ENCODE peak calls at places on chromosomes 13 and 19, in eight cellular contexts. One of them, this sample, is unnamed.

GRCh38 chr19:55251296-55252081 is 7.3 kb downstream of the PPP6R1 start:
- DNase-seq in brain microvascular endothelial cell: peak; percentile 14
- DNase-seq in Calu3: peak; percentile 56
- DNase-seq in CD8-positive, alpha-beta T cell: peak; percentile 55
- DNase-seq in left ventricle myocardium inferior: no peak
- DNase-seq in endothelial cell: no peak
- DNase-seq in adrenal gland: no peak
- DNase-seq in HL-60: no peak
- DNase-seq in this sample: peak; percentile 14

GRCh38 chr13:114071441-114071840 is 61.0 kb downstream of the RASA3 start:
- DNase-seq in brain microvascular endothelial cell: no peak
- DNase-seq in left ventricle myocardium inferior: no peak
- DNase-seq in HL-60: no peak
- DNase-seq in Calu3: no peak
- DNase-seq in CD8-positive, alpha-beta T cell: no peak
- DNase-seq in adrenal gland: no peak
- DNase-seq in endothelial cell: no peak
- DNase-seq in this sample: no peak

GRCh38 chr13:23510979-23511735 is 59.1 kb upstream of the TNFRSF19 start:
- DNase-seq in endothelial cell: peak; percentile 9
- DNase-seq in brain microvascular endothelial cell: peak; percentile 75
- DNase-seq in HL-60: no peak
- DNase-seq in CD8-positive, alpha-beta T cell: no peak
- DNase-seq in Calu3: no peak
- DNase-seq in adrenal gland: no peak
- DNase-seq in left ventricle myocardium inferior: no peak
- DNase-seq in this sample: peak; percentile 56

GRCh38 chr13:105139048-105139379 is 1396.4 kb downstream of the EFNB2 start:
- DNase-seq in brain microvascular endothelial cell: no peak
- DNase-seq in adrenal gland: no peak
- DNase-seq in CD8-positive, alpha-beta T cell: no peak
- DNase-seq in Calu3: no peak
- DNase-seq in HL-60: no peak
- DNase-seq in endothelial cell: no peak
- DNase-seq in left ventricle myocardium inferior: no peak
- DNase-seq in this sample: no peak

GRCh38 chr19:34474233-34474989 is 7.1 kb upstream of the WTIP start:
- DNase-seq in brain microvascular endothelial cell: no peak
- DNase-seq in Calu3: no peak
- DNase-seq in endothelial cell: no peak
- DNase-seq in left ventricle myocardium inferior: no peak
- DNase-seq in adrenal gland: no peak
- DNase-seq in HL-60: no peak
- DNase-seq in CD8-positive, alpha-beta T cell: no peak
- DNase-seq in this sample: no peak

GRCh38 chr13:112626124-112626523 is 38.2 kb upstream of the TUBGCP3 start:
- DNase-seq in CD8-positive, alpha-beta T cell: no peak
- DNase-seq in Calu3: no peak
- DNase-seq in endothelial cell: no peak
- DNase-seq in left ventricle myocardium inferior: no peak
- DNase-seq in HL-60: no peak
- DNase-seq in adrenal gland: no peak
- DNase-seq in brain microvascular endothelial cell: no peak
- DNase-seq in this sample: no peak

GRCh38 chr13:44313674-44314073 is 60.0 kb upstream of the SERP2 start:
- DNase-seq in endothelial cell: no peak
- DNase-seq in HL-60: no peak
- DNase-seq in Calu3: peak; percentile 6
- DNase-seq in left ventricle myocardium inferior: no peak
- DNase-seq in adrenal gland: no peak
- DNase-seq in brain microvascular endothelial cell: peak; percentile 87
- DNase-seq in CD8-positive, alpha-beta T cell: no peak
- DNase-seq in this sample: peak; percentile 86

GRCh38 chr19:56170261-56170660 is 5.5 kb upstream of the GALP start:
- DNase-seq in HL-60: no peak
- DNase-seq in adrenal gland: peak; percentile 73
- DNase-seq in brain microvascular endothelial cell: peak; percentile 16
- DNase-seq in Calu3: peak; percentile 65
- DNase-seq in left ventricle myocardium inferior: no peak
- DNase-seq in endothelial cell: no peak
- DNase-seq in CD8-positive, alpha-beta T cell: no peak
- DNase-seq in this sample: peak; percentile 50

GRCh38 chr19:33273881-33274662 is 28.3 kb downstream of the CEBPA start:
- DNase-seq in adrenal gland: no peak
- DNase-seq in left ventricle myocardium inferior: no peak
- DNase-seq in CD8-positive, alpha-beta T cell: peak; percentile 14
- DNase-seq in brain microvascular endothelial cell: peak; percentile 94
- DNase-seq in Calu3: peak; percentile 70
- DNase-seq in endothelial cell: peak; percentile 31
- DNase-seq in HL-60: peak; percentile 94
- DNase-seq in this sample: peak; percentile 56

GRCh38 chr19:41232686-41233085 is 13.7 kb downstream of the AXL start:
- DNase-seq in CD8-positive, alpha-beta T cell: no peak
- DNase-seq in endothelial cell: no peak
- DNase-seq in HL-60: no peak
- DNase-seq in left ventricle myocardium inferior: no peak
- DNase-seq in brain microvascular endothelial cell: no peak
- DNase-seq in adrenal gland: no peak
- DNase-seq in Calu3: no peak
- DNase-seq in this sample: no peak

GRCh38 chr13:33235564-33235963 is 50.0 kb downstream of the STARD13 start:
- DNase-seq in brain microvascular endothelial cell: no peak
- DNase-seq in CD8-positive, alpha-beta T cell: no peak
- DNase-seq in left ventricle myocardium inferior: no peak
- DNase-seq in HL-60: no peak
- DNase-seq in endothelial cell: no peak
- DNase-seq in Calu3: no peak
- DNase-seq in adrenal gland: no peak
- DNase-seq in this sample: no peak

DNA sequence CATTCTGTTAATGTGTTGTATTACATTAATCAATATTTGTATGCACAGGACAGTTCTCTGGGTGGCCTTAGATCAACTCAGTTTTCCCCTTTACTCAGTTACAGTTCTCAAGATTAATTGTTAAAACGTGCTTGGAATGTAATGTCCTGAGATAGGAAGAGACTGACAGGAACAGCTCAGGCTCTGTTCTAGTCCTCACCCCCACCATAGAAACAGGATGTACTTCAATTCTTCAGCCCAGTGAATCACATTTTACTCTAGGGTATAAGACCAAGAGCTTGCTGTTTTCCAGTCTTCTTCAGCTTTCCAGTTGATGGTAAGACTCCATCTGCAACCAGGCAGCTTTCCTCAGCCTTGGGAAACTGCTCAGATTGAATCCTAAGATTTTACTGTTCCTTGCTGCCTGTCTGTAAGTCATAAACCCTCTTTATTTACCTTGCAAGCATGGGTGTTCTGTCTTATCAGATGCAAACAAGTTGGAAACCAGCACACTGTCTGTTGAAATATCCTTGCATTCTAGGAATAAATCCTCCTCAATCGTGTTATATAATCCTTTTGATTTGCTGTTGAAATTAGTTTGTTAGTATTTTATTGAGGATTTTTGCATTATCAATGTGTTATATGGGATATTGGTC is 836.9 kb upstream of the PCDH9 start:
- DNase-seq in left ventricle myocardium inferior: no peak
- DNase-seq in adrenal gland: no peak
- DNase-seq in HL-60: no peak
- DNase-seq in Calu3: no peak
- DNase-seq in brain microvascular endothelial cell: no peak
- DNase-seq in endothelial cell: no peak
- DNase-seq in CD8-positive, alpha-beta T cell: no peak
- DNase-seq in this sample: no peak
- TF ChIP-seq CTCF in left ventricle myocardium inferior: no peak
- TF ChIP-seq CTCF in adrenal gland: no peak
- TF ChIP-seq CTCF in HL-60: no peak
- TF ChIP-seq CTCF in Calu3: no peak
- TF ChIP-seq CTCF in brain microvascular endothelial cell: no peak
- TF ChIP-seq CTCF in endothelial cell: no peak
- TF ChIP-seq CTCF in CD8-positive, alpha-beta T cell: no peak
- TF ChIP-seq CTCF in this sample: no peak

GRCh38 chr19:43626838-43627237 is 7.4 kb upstream of the ZNF428 start:
- DNase-seq in endothelial cell: no peak
- DNase-seq in HL-60: no peak
- DNase-seq in adrenal gland: no peak
- DNase-seq in left ventricle myocardium inferior: no peak
- DNase-seq in brain microvascular endothelial cell: no peak
- DNase-seq in CD8-positive, alpha-beta T cell: no peak
- DNase-seq in Calu3: no peak
- DNase-seq in this sample: no peak

GRCh38 chr19:43624933-43625332 is 5.5 kb upstream of the ZNF428 start:
- DNase-seq in endothelial cell: peak; percentile 88
- DNase-seq in adrenal gland: peak; percentile 51
- DNase-seq in Calu3: no peak
- DNase-seq in brain microvascular endothelial cell: no peak
- DNase-seq in left ventricle myocardium inferior: peak; percentile 36
- DNase-seq in CD8-positive, alpha-beta T cell: peak; percentile 82
- DNase-seq in HL-60: peak; percentile 72
- DNase-seq in this sample: no peak

GRCh38 chr19:43628646-43629326 is 9.4 kb upstream of the ZNF428 start:
- DNase-seq in brain microvascular endothelial cell: no peak
- DNase-seq in left ventricle myocardium inferior: no peak
- DNase-seq in HL-60: no peak
- DNase-seq in CD8-positive, alpha-beta T cell: no peak
- DNase-seq in Calu3: no peak
- DNase-seq in adrenal gland: no peak
- DNase-seq in endothelial cell: no peak
- DNase-seq in this sample: no peak

GRCh38 chr19:43623889-43624670 is 4.7 kb upstream of the ZNF428 start:
- DNase-seq in CD8-positive, alpha-beta T cell: no peak
- DNase-seq in Calu3: no peak
- DNase-seq in HL-60: no peak
- DNase-seq in endothelial cell: no peak
- DNase-seq in adrenal gland: no peak
- DNase-seq in left ventricle myocardium inferior: no peak
- DNase-seq in brain microvascular endothelial cell: no peak
- DNase-seq in this sample: no peak

GRCh38 chr19:43625918-43626579 is 6.6 kb upstream of the ZNF428 start:
- DNase-seq in HL-60: no peak
- DNase-seq in brain microvascular endothelial cell: no peak
- DNase-seq in endothelial cell: no peak
- DNase-seq in CD8-positive, alpha-beta T cell: no peak
- DNase-seq in left ventricle myocardium inferior: no peak
- DNase-seq in adrenal gland: no peak
- DNase-seq in Calu3: peak; percentile 33
- DNase-seq in this sample: no peak
- TF ChIP-seq CTCF in HL-60: no peak
- TF ChIP-seq CTCF in brain microvascular endothelial cell: peak; percentile 9
- TF ChIP-seq CTCF in endothelial cell: no peak
- TF ChIP-seq CTCF in CD8-positive, alpha-beta T cell: no peak
- TF ChIP-seq CTCF in left ventricle myocardium inferior: no peak
- TF ChIP-seq CTCF in adrenal gland: no peak
- TF ChIP-seq CTCF in Calu3: no peak
- TF ChIP-seq CTCF in this sample: no peak

GRCh38 chr19:19028526-19028925 is 4.8 kb downstream of the SUGP2 start:
- DNase-seq in endothelial cell: no peak
- DNase-seq in CD8-positive, alpha-beta T cell: no peak
- DNase-seq in brain microvascular endothelial cell: no peak
- DNase-seq in left ventricle myocardium inferior: no peak
- DNase-seq in adrenal gland: no peak
- DNase-seq in HL-60: no peak
- DNase-seq in Calu3: no peak
- DNase-seq in this sample: no peak

GRCh38 chr19:19022380-19022961 is 10.8 kb downstream of the SUGP2 start:
- DNase-seq in left ventricle myocardium inferior: no peak
- DNase-seq in endothelial cell: no peak
- DNase-seq in Calu3: no peak
- DNase-seq in HL-60: no peak
- DNase-seq in CD8-positive, alpha-beta T cell: no peak
- DNase-seq in brain microvascular endothelial cell: no peak
- DNase-seq in adrenal gland: no peak
- DNase-seq in this sample: no peak

GRCh38 chr19:19021115-19021514 is 12.2 kb downstream of the SUGP2 start:
- DNase-seq in endothelial cell: no peak
- DNase-seq in brain microvascular endothelial cell: peak; percentile 63
- DNase-seq in left ventricle myocardium inferior: no peak
- DNase-seq in CD8-positive, alpha-beta T cell: no peak
- DNase-seq in HL-60: no peak
- DNase-seq in adrenal gland: no peak
- DNase-seq in Calu3: no peak
- DNase-seq in this sample: peak; percentile 46

GRCh38 chr19:19027228-19027627 is 6.1 kb downstream of the SUGP2 start:
- DNase-seq in endothelial cell: no peak
- DNase-seq in CD8-positive, alpha-beta T cell: no peak
- DNase-seq in brain microvascular endothelial cell: no peak
- DNase-seq in HL-60: no peak
- DNase-seq in left ventricle myocardium inferior: no peak
- DNase-seq in adrenal gland: no peak
- DNase-seq in Calu3: no peak
- DNase-seq in this sample: no peak

DNA sequence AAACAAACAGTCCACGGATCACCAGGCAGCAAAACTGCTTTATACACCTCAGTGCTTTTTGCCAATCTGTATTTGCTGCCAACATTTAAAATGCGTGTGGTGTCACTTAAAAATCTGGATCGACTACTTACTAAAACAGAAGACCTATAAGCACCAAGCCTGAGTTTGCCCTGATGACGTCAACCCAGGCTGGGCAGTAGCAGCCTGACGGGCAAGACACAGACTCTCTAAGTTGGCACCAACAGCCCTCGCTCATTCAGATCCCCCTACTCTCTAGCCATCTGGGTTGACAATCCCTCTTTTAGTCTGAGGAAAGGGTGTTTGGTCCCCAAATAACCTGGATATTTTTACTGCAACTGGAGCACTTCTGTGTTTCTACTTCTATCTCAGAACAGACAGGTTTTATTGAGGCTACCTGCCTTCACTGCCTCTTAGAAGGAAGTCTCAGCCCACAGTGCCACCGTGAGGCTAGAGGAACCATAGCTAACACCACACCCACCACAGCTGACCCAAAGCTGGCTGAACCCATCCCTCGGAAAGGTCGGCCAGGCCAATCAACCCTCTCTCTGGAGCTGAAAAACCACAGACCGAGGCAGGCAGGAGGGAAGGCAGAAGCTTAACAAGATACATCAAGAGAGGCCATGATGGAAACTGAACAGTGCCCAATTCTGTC is 6.9 kb downstream of the SUGP2 start:
- DNase-seq in brain microvascular endothelial cell: no peak
- DNase-seq in adrenal gland: no peak
- DNase-seq in CD8-positive, alpha-beta T cell: no peak
- DNase-seq in left ventricle myocardium inferior: no peak
- DNase-seq in Calu3: no peak
- DNase-seq in HL-60: no peak
- DNase-seq in endothelial cell: no peak
- DNase-seq in this sample: no peak
- TF ChIP-seq CTCF in brain microvascular endothelial cell: peak; percentile 34
- TF ChIP-seq CTCF in adrenal gland: no peak
- TF ChIP-seq CTCF in CD8-positive, alpha-beta T cell: no peak
- TF ChIP-seq CTCF in left ventricle myocardium inferior: no peak
- TF ChIP-seq CTCF in Calu3: no peak
- TF ChIP-seq CTCF in HL-60: peak; percentile 8
- TF ChIP-seq CTCF in endothelial cell: no peak
- TF ChIP-seq CTCF in this sample: no peak

DNA sequence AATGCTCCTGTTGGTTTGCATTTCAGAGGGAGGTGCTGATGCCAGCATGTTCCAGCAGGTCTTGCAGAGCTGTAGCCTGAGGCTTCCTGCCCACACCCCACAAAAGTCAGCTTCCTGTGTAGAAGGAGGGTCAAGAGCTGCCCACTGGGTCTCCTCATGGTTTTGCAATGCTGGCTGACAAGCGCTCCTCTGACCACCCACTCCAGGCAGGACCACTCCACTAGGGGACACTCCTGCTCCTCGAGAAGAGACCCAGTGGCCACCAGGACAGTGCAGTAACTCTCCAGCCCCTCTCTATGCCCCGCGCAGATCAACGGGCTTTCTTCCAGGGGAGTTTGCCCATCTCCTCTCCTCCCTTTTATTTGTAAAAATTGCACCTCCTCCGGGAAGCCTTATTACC is 72.9 kb upstream of the UQCRFS1 start:
- DNase-seq in brain microvascular endothelial cell: no peak
- DNase-seq in HL-60: peak; percentile 28
- DNase-seq in Calu3: no peak
- DNase-seq in left ventricle myocardium inferior: no peak
- DNase-seq in endothelial cell: peak; percentile 62
- DNase-seq in adrenal gland: no peak
- DNase-seq in CD8-positive, alpha-beta T cell: no peak
- DNase-seq in this sample: no peak
- TF ChIP-seq CTCF in brain microvascular endothelial cell: no peak
- TF ChIP-seq CTCF in HL-60: no peak
- TF ChIP-seq CTCF in Calu3: no peak
- TF ChIP-seq CTCF in left ventricle myocardium inferior: peak; percentile 15
- TF ChIP-seq CTCF in endothelial cell: no peak
- TF ChIP-seq CTCF in adrenal gland: no peak
- TF ChIP-seq CTCF in CD8-positive, alpha-beta T cell: no peak
- TF ChIP-seq CTCF in this sample: no peak